ENCODE peak calls at places on chromosomes 3 and 15, in nine cellular contexts. One of them, this sample, is unnamed. For H3K9me3, the result is how much of the 10 kb centered on the place peaks cover.

GRCh38 chr3:195075941-195076875 is 194.8 kb downstream of the XXYLT1 start:
- DNase-seq in endodermal cell: no peak
- DNase-seq in lower lobe of right lung: peak
- DNase-seq in IMR-90: no peak
- DNase-seq in breast epithelium: no peak
- DNase-seq in cardiac muscle cell: no peak
- DNase-seq in A549: no peak
- DNase-seq in tibial nerve: no peak
- DNase-seq in left ventricle myocardium inferior: peak
- DNase-seq in this sample: peak

GRCh38 chr15:39125904-39126303 is 455.0 kb upstream of the THBS1 start:
- DNase-seq in endodermal cell: peak
- DNase-seq in lower lobe of right lung: no peak
- DNase-seq in IMR-90: peak
- DNase-seq in breast epithelium: no peak
- DNase-seq in cardiac muscle cell: peak
- DNase-seq in A549: peak
- DNase-seq in tibial nerve: no peak
- DNase-seq in left ventricle myocardium inferior: no peak
- DNase-seq in this sample: no peak

GRCh38 chr15:36658321-36658720 is 78.9 kb downstream of the CDIN1 start:
- DNase-seq in endodermal cell: no peak
- DNase-seq in lower lobe of right lung: no peak
- DNase-seq in IMR-90: peak
- DNase-seq in breast epithelium: no peak
- DNase-seq in cardiac muscle cell: no peak
- DNase-seq in A549: no peak
- DNase-seq in tibial nerve: no peak
- DNase-seq in left ventricle myocardium inferior: no peak
- DNase-seq in this sample: no peak

GRCh38 chr3:20865811-20866210 is 679.8 kb upstream of the SGO1 start:
- DNase-seq in endodermal cell: no peak
- DNase-seq in lower lobe of right lung: no peak
- DNase-seq in IMR-90: no peak
- DNase-seq in breast epithelium: no peak
- DNase-seq in cardiac muscle cell: no peak
- DNase-seq in A549: no peak
- DNase-seq in tibial nerve: no peak
- DNase-seq in left ventricle myocardium inferior: no peak
- DNase-seq in this sample: no peak

GRCh38 chr3:47444103-47444502 is 31.6 kb downstream of the SCAP start:
- DNase-seq in endodermal cell: no peak
- DNase-seq in lower lobe of right lung: no peak
- DNase-seq in IMR-90: peak
- DNase-seq in breast epithelium: no peak
- DNase-seq in cardiac muscle cell: no peak
- DNase-seq in A549: no peak
- DNase-seq in tibial nerve: no peak
- DNase-seq in left ventricle myocardium inferior: no peak
- DNase-seq in this sample: no peak

GRCh38 chr3:120526011-120526870 is 69.9 kb upstream of the NDUFB4 start:
- DNase-seq in endodermal cell: no peak
- DNase-seq in lower lobe of right lung: no peak
- DNase-seq in IMR-90: no peak
- DNase-seq in breast epithelium: no peak
- DNase-seq in cardiac muscle cell: no peak
- DNase-seq in A549: no peak
- DNase-seq in tibial nerve: no peak
- DNase-seq in left ventricle myocardium inferior: no peak
- DNase-seq in this sample: no peak

GRCh38 chr3:50503947-50504346 is 513 bp upstream of the CACNA2D2 start:
- DNase-seq in endodermal cell: no peak
- DNase-seq in lower lobe of right lung: no peak
- DNase-seq in IMR-90: no peak
- DNase-seq in breast epithelium: no peak
- DNase-seq in cardiac muscle cell: peak
- DNase-seq in A549: no peak
- DNase-seq in tibial nerve: no peak
- DNase-seq in left ventricle myocardium inferior: no peak
- DNase-seq in this sample: no peak

GRCh38 chr3:49158108-49158709 is 7.9 kb downstream of the CCDC71 start:
- DNase-seq in endodermal cell: peak
- DNase-seq in lower lobe of right lung: peak
- DNase-seq in IMR-90: no peak
- DNase-seq in breast epithelium: no peak
- DNase-seq in cardiac muscle cell: peak
- DNase-seq in A549: no peak
- DNase-seq in tibial nerve: no peak
- DNase-seq in left ventricle myocardium inferior: no peak
- DNase-seq in this sample: no peak

GRCh38 chr3:187931770-187932278 is 186.6 kb upstream of the BCL6 start:
- DNase-seq in endodermal cell: no peak
- DNase-seq in lower lobe of right lung: no peak
- DNase-seq in IMR-90: no peak
- DNase-seq in breast epithelium: no peak
- DNase-seq in cardiac muscle cell: no peak
- DNase-seq in A549: no peak
- DNase-seq in tibial nerve: no peak
- DNase-seq in left ventricle myocardium inferior: no peak
- DNase-seq in this sample: no peak

GRCh38 chr15:67548532-67548852 is 6.0 kb downstream of the MAP2K5 start:
- DNase-seq in endodermal cell: no peak
- DNase-seq in lower lobe of right lung: no peak
- DNase-seq in IMR-90: no peak
- DNase-seq in breast epithelium: no peak
- DNase-seq in cardiac muscle cell: no peak
- DNase-seq in A549: no peak
- DNase-seq in tibial nerve: no peak
- DNase-seq in left ventricle myocardium inferior: no peak
- DNase-seq in this sample: no peak

GRCh38 chr3:29245441-29245840 is 35.4 kb upstream of the RBMS3 start:
- DNase-seq in endodermal cell: no peak
- DNase-seq in lower lobe of right lung: no peak
- DNase-seq in IMR-90: no peak
- DNase-seq in breast epithelium: no peak
- DNase-seq in cardiac muscle cell: no peak
- DNase-seq in A549: no peak
- DNase-seq in tibial nerve: no peak
- DNase-seq in left ventricle myocardium inferior: no peak
- DNase-seq in this sample: no peak

GRCh38 chr3:93992211-93992610 is 12.3 kb downstream of the ARL13B start:
- DNase-seq in endodermal cell: no peak
- DNase-seq in lower lobe of right lung: no peak
- DNase-seq in IMR-90: no peak
- DNase-seq in breast epithelium: no peak
- DNase-seq in cardiac muscle cell: no peak
- DNase-seq in A549: no peak
- DNase-seq in tibial nerve: no peak
- DNase-seq in left ventricle myocardium inferior: no peak
- DNase-seq in this sample: no peak

GRCh38 chr3:53202331-53203015 is 41.5 kb downstream of the PRKCD start:
- DNase-seq in endodermal cell: no peak
- DNase-seq in lower lobe of right lung: no peak
- DNase-seq in IMR-90: no peak
- DNase-seq in breast epithelium: no peak
- DNase-seq in cardiac muscle cell: no peak
- DNase-seq in A549: no peak
- DNase-seq in tibial nerve: no peak
- DNase-seq in left ventricle myocardium inferior: no peak
- DNase-seq in this sample: no peak

GRCh38 chr3:146035366-146035765 is 125.6 kb downstream of the PLOD2 start:
- DNase-seq in endodermal cell: no peak
- DNase-seq in lower lobe of right lung: no peak
- DNase-seq in IMR-90: peak
- DNase-seq in breast epithelium: no peak
- DNase-seq in cardiac muscle cell: no peak
- DNase-seq in A549: no peak
- DNase-seq in tibial nerve: no peak
- DNase-seq in left ventricle myocardium inferior: no peak
- DNase-seq in this sample: no peak

GRCh38 chr15:78265752-78266224 is 1.4 kb downstream of the DNAJA4 start:
- DNase-seq in endodermal cell: no peak
- DNase-seq in lower lobe of right lung: no peak
- DNase-seq in IMR-90: peak
- DNase-seq in breast epithelium: no peak
- DNase-seq in cardiac muscle cell: peak
- DNase-seq in A549: no peak
- DNase-seq in tibial nerve: no peak
- DNase-seq in left ventricle myocardium inferior: no peak
- DNase-seq in this sample: no peak

GRCh38 chr3:12479919-12480425 is 4.3 kb upstream of the TSEN2 start:
- DNase-seq in endodermal cell: peak
- DNase-seq in lower lobe of right lung: no peak
- DNase-seq in IMR-90: peak
- DNase-seq in breast epithelium: no peak
- DNase-seq in cardiac muscle cell: peak
- DNase-seq in A549: peak
- DNase-seq in tibial nerve: no peak
- DNase-seq in left ventricle myocardium inferior: peak
- DNase-seq in this sample: no peak

GRCh38 chr3:129014148-129014547 is 13.0 kb downstream of the EFCC1 start:
- DNase-seq in endodermal cell: no peak
- DNase-seq in lower lobe of right lung: no peak
- DNase-seq in IMR-90: peak
- DNase-seq in breast epithelium: no peak
- DNase-seq in cardiac muscle cell: no peak
- DNase-seq in A549: no peak
- DNase-seq in tibial nerve: no peak
- DNase-seq in left ventricle myocardium inferior: no peak
- DNase-seq in this sample: no peak

GRCh38 chr3:100042577-100042981 is 71.7 kb downstream of the FILIP1L start:
- DNase-seq in endodermal cell: no peak
- DNase-seq in lower lobe of right lung: no peak
- DNase-seq in IMR-90: peak
- DNase-seq in breast epithelium: no peak
- DNase-seq in cardiac muscle cell: no peak
- DNase-seq in A549: no peak
- DNase-seq in tibial nerve: no peak
- DNase-seq in left ventricle myocardium inferior: no peak
- DNase-seq in this sample: no peak

GRCh38 chr3:136351351-136351750 is 101.2 kb downstream of the PCCB start:
- DNase-seq in endodermal cell: no peak
- DNase-seq in lower lobe of right lung: no peak
- DNase-seq in IMR-90: peak
- DNase-seq in breast epithelium: no peak
- DNase-seq in cardiac muscle cell: peak
- DNase-seq in A549: no peak
- DNase-seq in tibial nerve: no peak
- DNase-seq in left ventricle myocardium inferior: no peak
- DNase-seq in this sample: no peak

GRCh38 chr15:96415513-96416217 is 85.2 kb downstream of the NR2F2 start:
- DNase-seq in endodermal cell: no peak
- DNase-seq in lower lobe of right lung: no peak
- DNase-seq in IMR-90: no peak
- DNase-seq in breast epithelium: no peak
- DNase-seq in cardiac muscle cell: no peak
- DNase-seq in A549: no peak
- DNase-seq in tibial nerve: no peak
- DNase-seq in left ventricle myocardium inferior: no peak
- DNase-seq in this sample: no peak

GRCh38 chr3:108820586-108820985 is 2.0 kb upstream of the TRAT1 start:
- DNase-seq in endodermal cell: no peak
- DNase-seq in lower lobe of right lung: no peak
- DNase-seq in IMR-90: no peak
- DNase-seq in breast epithelium: no peak
- DNase-seq in cardiac muscle cell: no peak
- DNase-seq in A549: no peak
- DNase-seq in tibial nerve: no peak
- DNase-seq in left ventricle myocardium inferior: no peak
- DNase-seq in this sample: no peak

GRCh38 chr3:108822167-108822897 is at the start of gene TRAT1:
- DNase-seq in endodermal cell: no peak
- DNase-seq in lower lobe of right lung: no peak
- DNase-seq in IMR-90: no peak
- DNase-seq in breast epithelium: no peak
- DNase-seq in cardiac muscle cell: no peak
- DNase-seq in A549: no peak
- DNase-seq in tibial nerve: no peak
- DNase-seq in left ventricle myocardium inferior: no peak
- DNase-seq in this sample: no peak

GRCh38 chr3:108818404-108818803 is 4.2 kb upstream of the TRAT1 start:
- DNase-seq in endodermal cell: peak
- DNase-seq in lower lobe of right lung: no peak
- DNase-seq in IMR-90: peak
- DNase-seq in breast epithelium: no peak
- DNase-seq in cardiac muscle cell: peak
- DNase-seq in A549: no peak
- DNase-seq in tibial nerve: no peak
- DNase-seq in left ventricle myocardium inferior: no peak
- DNase-seq in this sample: no peak
- TF ChIP-seq CTCF in endodermal cell: peak
- TF ChIP-seq CTCF in lower lobe of right lung: no peak
- TF ChIP-seq CTCF in IMR-90: no peak
- TF ChIP-seq CTCF in breast epithelium: no peak
- TF ChIP-seq CTCF in cardiac muscle cell: no peak
- TF ChIP-seq CTCF in A549: peak
- TF ChIP-seq CTCF in tibial nerve: peak
- TF ChIP-seq CTCF in left ventricle myocardium inferior: no peak
- TF ChIP-seq CTCF in this sample: peak

GRCh38 chr15:87227846-87228245 is 1028.7 kb downstream of the NTRK3 start:
- DNase-seq in endodermal cell: no peak
- DNase-seq in lower lobe of right lung: no peak
- DNase-seq in IMR-90: peak
- DNase-seq in breast epithelium: no peak
- DNase-seq in cardiac muscle cell: no peak
- DNase-seq in A549: no peak
- DNase-seq in tibial nerve: no peak
- DNase-seq in left ventricle myocardium inferior: no peak
- DNase-seq in this sample: no peak
- H3K9me3 ChIP-seq in endodermal cell: under half
- H3K9me3 ChIP-seq in lower lobe of right lung: under half
- H3K9me3 ChIP-seq in IMR-90: under half
- H3K9me3 ChIP-seq in breast epithelium: under half
- H3K9me3 ChIP-seq in cardiac muscle cell: under half
- H3K9me3 ChIP-seq in A549: under half
- H3K9me3 ChIP-seq in tibial nerve: under half
- H3K9me3 ChIP-seq in left ventricle myocardium inferior: under half
- H3K9me3 ChIP-seq in this sample: under half

DNA sequence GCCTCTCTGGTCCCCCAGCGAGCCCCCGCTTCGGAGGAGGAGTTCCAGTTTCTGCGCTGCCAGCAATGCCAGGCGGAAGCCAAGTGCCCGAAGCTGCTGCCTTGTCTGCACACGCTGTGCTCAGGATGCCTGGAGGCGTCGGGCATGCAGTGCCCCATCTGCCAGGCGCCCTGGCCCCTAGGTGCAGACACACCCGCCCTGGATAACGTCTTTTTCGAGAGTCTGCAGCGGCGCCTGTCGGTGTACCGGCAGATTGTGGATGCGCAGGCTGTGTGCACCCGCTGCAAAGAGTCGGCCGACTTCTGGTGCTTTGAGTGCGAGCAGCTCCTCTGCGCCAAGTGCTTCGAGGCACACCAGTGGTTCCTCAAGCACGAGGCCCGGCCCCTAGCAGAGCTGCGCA is 3.5 kb downstream of the PML start:
- DNase-seq in endodermal cell: no peak
- DNase-seq in lower lobe of right lung: no peak
- DNase-seq in IMR-90: no peak
- DNase-seq in breast epithelium: no peak
- DNase-seq in cardiac muscle cell: no peak
- DNase-seq in A549: no peak
- DNase-seq in tibial nerve: no peak
- DNase-seq in left ventricle myocardium inferior: no peak
- DNase-seq in this sample: no peak
- TF ChIP-seq CTCF in endodermal cell: no peak
- TF ChIP-seq CTCF in lower lobe of right lung: no peak
- TF ChIP-seq CTCF in IMR-90: no peak
- TF ChIP-seq CTCF in breast epithelium: no peak
- TF ChIP-seq CTCF in cardiac muscle cell: no peak
- TF ChIP-seq CTCF in A549: no peak
- TF ChIP-seq CTCF in tibial nerve: no peak
- TF ChIP-seq CTCF in left ventricle myocardium inferior: no peak
- TF ChIP-seq CTCF in this sample: no peak

GRCh38 chr3:26145769-26146168 is 355.9 kb downstream of the OXSM start:
- DNase-seq in endodermal cell: no peak
- DNase-seq in lower lobe of right lung: no peak
- DNase-seq in IMR-90: no peak
- DNase-seq in breast epithelium: no peak
- DNase-seq in cardiac muscle cell: no peak
- DNase-seq in A549: no peak
- DNase-seq in tibial nerve: no peak
- DNase-seq in left ventricle myocardium inferior: no peak
- DNase-seq in this sample: no peak
- H3K9me3 ChIP-seq in endodermal cell: under half
- H3K9me3 ChIP-seq in lower lobe of right lung: under half
- H3K9me3 ChIP-seq in IMR-90: under half
- H3K9me3 ChIP-seq in breast epithelium: under half
- H3K9me3 ChIP-seq in cardiac muscle cell: under half
- H3K9me3 ChIP-seq in A549: under half
- H3K9me3 ChIP-seq in tibial nerve: under half
- H3K9me3 ChIP-seq in left ventricle myocardium inferior: under half
- H3K9me3 ChIP-seq in this sample: under half